ENCODE peak calls at places on chromosomes 11 and 22, in four cellular contexts. One of them, this sample, is unnamed.
A peak's percentile ranks its signal among the peaks of the same experiment; 100 is the strongest.

GRCh38 chr11:115132829-115133228 is 371.4 kb downstream of the CADM1 start:
- DNase-seq in amniotic stem cell: no peak
- DNase-seq in stimulated activated CD8-positive, alpha-beta memory T cell treated with anti-CD3 and anti-CD28 coated beads, Interleukin-15, amount 100 ng/mL, for 4 hours: no peak
- DNase-seq in AG09309: no peak
- DNase-seq in this sample: no peak

GRCh38 chr22:38272373-38273134 is at the start of gene TMEM184B:
- DNase-seq in amniotic stem cell: no peak
- DNase-seq in stimulated activated CD8-positive, alpha-beta memory T cell treated with anti-CD3 and anti-CD28 coated beads, Interleukin-15, amount 100 ng/mL, for 4 hours: peak; percentile 68
- DNase-seq in AG09309: no peak
- DNase-seq in this sample: peak; percentile 86

GRCh38 chr22:42889290-42889689 is 32.2 kb upstream of the ARFGAP3 start:
- DNase-seq in amniotic stem cell: no peak
- DNase-seq in stimulated activated CD8-positive, alpha-beta memory T cell treated with anti-CD3 and anti-CD28 coated beads, Interleukin-15, amount 100 ng/mL, for 4 hours: no peak
- DNase-seq in AG09309: no peak
- DNase-seq in this sample: no peak

GRCh38 chr11:33735426-33736147 is 636 bp downstream of the CD59 start:
- DNase-seq in amniotic stem cell: no peak
- DNase-seq in stimulated activated CD8-positive, alpha-beta memory T cell treated with anti-CD3 and anti-CD28 coated beads, Interleukin-15, amount 100 ng/mL, for 4 hours: no peak
- DNase-seq in AG09309: no peak
- DNase-seq in this sample: peak; percentile 84

GRCh38 chr11:47004595-47005033 is 68.1 kb downstream of the CSTPP1 start:
- DNase-seq in amniotic stem cell: peak; percentile 89
- DNase-seq in stimulated activated CD8-positive, alpha-beta memory T cell treated with anti-CD3 and anti-CD28 coated beads, Interleukin-15, amount 100 ng/mL, for 4 hours: no peak
- DNase-seq in AG09309: peak; percentile 92
- DNase-seq in this sample: no peak

GRCh38 chr11:69060806-69061712 is 12.3 kb downstream of the TPCN2 start:
- DNase-seq in amniotic stem cell: no peak
- DNase-seq in stimulated activated CD8-positive, alpha-beta memory T cell treated with anti-CD3 and anti-CD28 coated beads, Interleukin-15, amount 100 ng/mL, for 4 hours: no peak
- DNase-seq in AG09309: no peak
- DNase-seq in this sample: no peak

GRCh38 chr11:116928102-116928777 is 90.8 kb upstream of the APOA1 start:
- DNase-seq in amniotic stem cell: no peak
- DNase-seq in stimulated activated CD8-positive, alpha-beta memory T cell treated with anti-CD3 and anti-CD28 coated beads, Interleukin-15, amount 100 ng/mL, for 4 hours: no peak
- DNase-seq in AG09309: no peak
- DNase-seq in this sample: no peak

GRCh38 chr11:43547900-43548381 is 132.6 kb upstream of the HSD17B12 start:
- DNase-seq in amniotic stem cell: no peak
- DNase-seq in stimulated activated CD8-positive, alpha-beta memory T cell treated with anti-CD3 and anti-CD28 coated beads, Interleukin-15, amount 100 ng/mL, for 4 hours: no peak
- DNase-seq in AG09309: no peak
- DNase-seq in this sample: no peak

GRCh38 chr11:129410561-129410960 is 34.9 kb downstream of the BARX2 start:
- DNase-seq in amniotic stem cell: no peak
- DNase-seq in stimulated activated CD8-positive, alpha-beta memory T cell treated with anti-CD3 and anti-CD28 coated beads, Interleukin-15, amount 100 ng/mL, for 4 hours: no peak
- DNase-seq in AG09309: no peak
- DNase-seq in this sample: no peak

GRCh38 chr22:26847816-26848215 is 190.4 kb downstream of the MIAT start:
- DNase-seq in amniotic stem cell: no peak
- DNase-seq in stimulated activated CD8-positive, alpha-beta memory T cell treated with anti-CD3 and anti-CD28 coated beads, Interleukin-15, amount 100 ng/mL, for 4 hours: no peak
- DNase-seq in AG09309: no peak
- DNase-seq in this sample: no peak